ENCODE peak calls at places on chromosomes 4 and X, in six cellular contexts. One of them, this sample, is unnamed.

GRCh38 chr4:8373270-8373972 is 67.1 kb downstream of the ACOX3 start:
- DNase-seq in NCI-H1092 treated with DMSO at 0.1 percent for 48 hours: no peak
- DNase-seq in RPMI7951: no peak
- DNase-seq in GM13976: no peak
- DNase-seq in posterior cingulate gyrus: no peak
- DNase-seq in mesothelial cell of epicardium: no peak
- DNase-seq in this sample: no peak

GRCh38 chr4:21768349-21769310 is 179.9 kb downstream of the KCNIP4 start:
- DNase-seq in NCI-H1092 treated with DMSO at 0.1 percent for 48 hours: peak; percentile 46
- DNase-seq in RPMI7951: peak; percentile 42
- DNase-seq in GM13976: peak; percentile 5
- DNase-seq in posterior cingulate gyrus: no peak
- DNase-seq in mesothelial cell of epicardium: no peak
- DNase-seq in this sample: peak; percentile 6

GRCh38 chrX:49155243-49155899 is 7.2 kb upstream of the MAGIX start:
- DNase-seq in NCI-H1092 treated with DMSO at 0.1 percent for 48 hours: peak; percentile 39
- DNase-seq in RPMI7951: peak; percentile 88
- DNase-seq in GM13976: no peak
- DNase-seq in posterior cingulate gyrus: no peak
- DNase-seq in mesothelial cell of epicardium: no peak
- DNase-seq in this sample: no peak

GRCh38 chr4:150046728-150047217 is 31.5 kb upstream of the DCLK2 start:
- DNase-seq in NCI-H1092 treated with DMSO at 0.1 percent for 48 hours: no peak
- DNase-seq in RPMI7951: no peak
- DNase-seq in GM13976: no peak
- DNase-seq in posterior cingulate gyrus: no peak
- DNase-seq in mesothelial cell of epicardium: no peak
- DNase-seq in this sample: no peak

GRCh38 chrX:46611658-46612362 is 38.2 kb downstream of the CHST7 start:
- DNase-seq in NCI-H1092 treated with DMSO at 0.1 percent for 48 hours: no peak
- DNase-seq in RPMI7951: no peak
- DNase-seq in GM13976: no peak
- DNase-seq in posterior cingulate gyrus: no peak
- DNase-seq in mesothelial cell of epicardium: no peak
- DNase-seq in this sample: no peak

GRCh38 chrX:102746134-102746584 is 25.6 kb downstream of the GPRASP3 start:
- DNase-seq in NCI-H1092 treated with DMSO at 0.1 percent for 48 hours: no peak
- DNase-seq in RPMI7951: peak; percentile 16
- DNase-seq in GM13976: peak; percentile 34
- DNase-seq in posterior cingulate gyrus: peak; percentile 28
- DNase-seq in mesothelial cell of epicardium: no peak
- DNase-seq in this sample: no peak

GRCh38 chr4:38606587-38606905 is 57.5 kb upstream of the KLF3 start:
- DNase-seq in NCI-H1092 treated with DMSO at 0.1 percent for 48 hours: no peak
- DNase-seq in RPMI7951: no peak
- DNase-seq in GM13976: no peak
- DNase-seq in posterior cingulate gyrus: no peak
- DNase-seq in mesothelial cell of epicardium: no peak
- DNase-seq in this sample: no peak

GRCh38 chr4:160283081-160283480 is 1180.2 kb downstream of the RAPGEF2 start:
- DNase-seq in NCI-H1092 treated with DMSO at 0.1 percent for 48 hours: no peak
- DNase-seq in RPMI7951: no peak
- DNase-seq in GM13976: no peak
- DNase-seq in posterior cingulate gyrus: no peak
- DNase-seq in mesothelial cell of epicardium: no peak
- DNase-seq in this sample: no peak

GRCh38 chrX:9662148-9662547 is 103.5 kb downstream of the GPR143 start:
- DNase-seq in NCI-H1092 treated with DMSO at 0.1 percent for 48 hours: no peak
- DNase-seq in RPMI7951: peak; percentile 93
- DNase-seq in GM13976: no peak
- DNase-seq in posterior cingulate gyrus: no peak
- DNase-seq in mesothelial cell of epicardium: no peak
- DNase-seq in this sample: no peak

GRCh38 chr4:65670331-65671031 is at the start of gene EPHA5:
- DNase-seq in NCI-H1092 treated with DMSO at 0.1 percent for 48 hours: peak; percentile 76
- DNase-seq in RPMI7951: peak; percentile 73
- DNase-seq in GM13976: peak; percentile 19
- DNase-seq in posterior cingulate gyrus: peak; percentile 73
- DNase-seq in mesothelial cell of epicardium: peak; percentile 59
- DNase-seq in this sample: peak; percentile 16

GRCh38 chr4:6183740-6184139 is 16.6 kb downstream of the JAKMIP1 start:
- DNase-seq in NCI-H1092 treated with DMSO at 0.1 percent for 48 hours: no peak
- DNase-seq in RPMI7951: no peak
- DNase-seq in GM13976: peak; percentile 62
- DNase-seq in posterior cingulate gyrus: no peak
- DNase-seq in mesothelial cell of epicardium: no peak
- DNase-seq in this sample: peak; percentile 65

GRCh38 chr4:42600578-42600977 is 56.3 kb downstream of the ATP8A1 start:
- DNase-seq in NCI-H1092 treated with DMSO at 0.1 percent for 48 hours: no peak
- DNase-seq in RPMI7951: no peak
- DNase-seq in GM13976: peak; percentile 26
- DNase-seq in posterior cingulate gyrus: no peak
- DNase-seq in mesothelial cell of epicardium: no peak
- DNase-seq in this sample: peak; percentile 25

GRCh38 chr4:173367946-173368345 is 2.8 kb upstream of the SAP30 start:
- DNase-seq in NCI-H1092 treated with DMSO at 0.1 percent for 48 hours: no peak
- DNase-seq in RPMI7951: peak; percentile 62
- DNase-seq in GM13976: no peak
- DNase-seq in posterior cingulate gyrus: no peak
- DNase-seq in mesothelial cell of epicardium: no peak
- DNase-seq in this sample: no peak

GRCh38 chr4:121138014-121138413 is 26.1 kb downstream of the TNIP3 start:
- DNase-seq in NCI-H1092 treated with DMSO at 0.1 percent for 48 hours: no peak
- DNase-seq in RPMI7951: no peak
- DNase-seq in GM13976: no peak
- DNase-seq in posterior cingulate gyrus: no peak
- DNase-seq in mesothelial cell of epicardium: no peak
- DNase-seq in this sample: no peak

GRCh38 chr4:91220315-91220714 is 1083.5 kb upstream of the GRID2 start:
- DNase-seq in NCI-H1092 treated with DMSO at 0.1 percent for 48 hours: no peak
- DNase-seq in RPMI7951: no peak
- DNase-seq in GM13976: no peak
- DNase-seq in posterior cingulate gyrus: no peak
- DNase-seq in mesothelial cell of epicardium: no peak
- DNase-seq in this sample: no peak

This sample was measured in GM10248.